ENCODE peak calls at places on chromosomes 4 and X, in four cellular contexts. Q is fibroblast of the aortic adventitia; Z is activated CD4-positive, alpha-beta T cell treated with anti-CD3 and anti-CD28 coated beads, Interleukin-2, amount 50 U/mL, for 1 hour; J is NCI-H524. O is an unnamed sample.

GRCh38 chr4:25767877-25768475 is 94.8 kb downstream of the SEL1L3 start:
- DNase-seq in Q (peak), Z (no peak), J (peak), O (peak)

GRCh38 chr4:4857001-4857808 is 2.3 kb upstream of the MSX1 start:
- DNase-seq in Q (no peak), Z (no peak), J (no peak), O (no peak)

GRCh38 chr4:122874194-122874593 is 47.6 kb downstream of the FGF2 start:
- DNase-seq in Q (peak), Z (no peak), J (no peak), O (peak)

GRCh38 chrX:97260679-97261078 is 377.0 kb downstream of the RPA4 start:
- DNase-seq in Q (no peak), Z (no peak), J (no peak), O (no peak)

GRCh38 chr4:5747746-5748365 is 36.9 kb downstream of the EVC start:
- DNase-seq in Q (peak), Z (no peak), J (peak), O (peak)

GRCh38 chrX:13014111-13015094 is 30.0 kb downstream of the FAM9C start:
- DNase-seq in Q (peak), Z (no peak), J (no peak), O (peak)

GRCh38 chr4:152164561-152164960 is 371.3 kb downstream of the FBXW7 start:
- DNase-seq in Q (no peak), Z (no peak), J (no peak), O (no peak)

GRCh38 chr4:163534056-163534455 is 39.6 kb downstream of the TMA16 start:
- DNase-seq in Q (no peak), Z (no peak), J (peak), O (no peak)

GRCh38 chr4:150960818-150961217 is 54.3 kb downstream of the LRBA start:
- DNase-seq in Q (no peak), Z (no peak), J (no peak), O (peak)

GRCh38 chrX:118497180-118497814 is 1.7 kb downstream of the DOCK11 start:
- DNase-seq in Q (no peak), Z (peak), J (no peak), O (no peak)

GRCh38 chrX:50596056-50596455 is 125.4 kb upstream of the DGKK start:
- DNase-seq in Q (no peak), Z (no peak), J (no peak), O (no peak)

GRCh38 chr4:41192136-41192535 is 22.2 kb downstream of the APBB2 start:
- DNase-seq in Q (peak), Z (no peak), J (no peak), O (peak)

GRCh38 chr4:1042352-1043025 is 31.1 kb downstream of the FGFRL1 start:
- DNase-seq in Q (no peak), Z (no peak), J (no peak), O (no peak)

GRCh38 chr4:128303986-128304385 is 16.4 kb upstream of the PGRMC2 start:
- DNase-seq in Q (no peak), Z (no peak), J (no peak), O (no peak)

GRCh38 chrX:9644335-9644734 is 121.3 kb downstream of the GPR143 start:
- DNase-seq in Q (no peak), Z (peak), J (no peak), O (no peak)

GRCh38 chrX:44971674-44972073 is 98.7 kb downstream of the KDM6A start:
- DNase-seq in Q (no peak), Z (no peak), J (no peak), O (peak)

GRCh38 chr4:82733636-82734035 is 65.0 kb downstream of the SCD5 start:
- DNase-seq in Q (peak), Z (no peak), J (no peak), O (peak)

GRCh38 chr4:83644677-83645639 is 109.0 kb downstream of the GPAT3 start:
- DNase-seq in Q (peak), Z (no peak), J (peak), O (peak)

GRCh38 chr4:82643994-82644730 is 82.4 kb upstream of the TMEM150C start:
- DNase-seq in Q (peak), Z (no peak), J (no peak), O (peak)

GRCh38 chr4:7429601-7430078 is 5.1 kb downstream of the PSAPL1 start:
- DNase-seq in Q (no peak), Z (no peak), J (no peak), O (no peak)

GRCh38 chr4:36358173-36358572 is 76.8 kb downstream of the DTHD1 start:
- DNase-seq in Q (no peak), Z (no peak), J (no peak), O (no peak)

GRCh38 chrX:10079155-10079711 is 77.5 kb upstream of the CLCN4 start:
- DNase-seq in Q (peak), Z (no peak), J (no peak), O (peak)

GRCh38 chrX:40109288-40110008 is 11.7 kb upstream of the BCOR start:
- DNase-seq in Q (peak), Z (peak), J (peak), O (peak)

GRCh38 chr4:183635737-183636136 is 23.2 kb downstream of the RWDD4 start:
- DNase-seq in Q (no peak), Z (no peak), J (no peak), O (no peak)

GRCh38 chr4:152500798-152501434 is 35.0 kb downstream of the FBXW7 start:
- DNase-seq in Q (peak), Z (peak), J (peak), O (peak)

GRCh38 chrX:23012162-23012561 is 12.4 kb downstream of the DDX53 start:
- DNase-seq in Q (no peak), Z (no peak), J (no peak), O (no peak)

GRCh38 chr4:149997881-149998421 is 80.3 kb upstream of the DCLK2 start:
- DNase-seq in Q (no peak), Z (no peak), J (no peak), O (peak)